ENCODE peak calls at places on chromosomes 11 and 22, in six cellular contexts. J is body of pancreas, G is upper lobe of right lung, Q is neural progenitor cell, R is BJ, M is PC-9. I is an unnamed sample.

GRCh38 chr11:118002541-118003019 is 16.4 kb downstream of the IL10RA start:
- DNase-seq in J (peak; percentile 32), G (no peak), Q (peak; percentile 86), R (no peak), M (peak; percentile 10), I (peak; percentile 22)

GRCh38 chr22:28268176-28268575 is 349.1 kb upstream of the PITPNB start:
- DNase-seq in J (no peak), G (no peak), Q (no peak), R (no peak), M (no peak), I (no peak)

GRCh38 chr11:79430280-79430679 is 10.6 kb downstream of the TENM4 start:
- DNase-seq in J (no peak), G (no peak), Q (no peak), R (no peak), M (no peak), I (no peak)

GRCh38 chr11:114166897-114167323 is 107.4 kb downstream of the ZBTB16 start:
- DNase-seq in J (peak; percentile 55), G (no peak), Q (no peak), R (peak; percentile 66), M (peak; percentile 70), I (no peak)

GRCh38 chr11:116353517-116353916 is 419.3 kb downstream of the BUD13 start:
- DNase-seq in J (peak; percentile 50), G (no peak), Q (no peak), R (no peak), M (no peak), I (peak; percentile 8)

GRCh38 chr22:41254230-41254629 is 13.5 kb upstream of the CHADL start:
- DNase-seq in J (no peak), G (no peak), Q (no peak), R (no peak), M (no peak), I (no peak)

GRCh38 chr11:24295360-24295759 is 201.5 kb upstream of the LUZP2 start:
- DNase-seq in J (no peak), G (no peak), Q (no peak), R (no peak), M (no peak), I (no peak)

GRCh38 chr11:131978351-131978750 is 607.9 kb downstream of the NTM start:
- DNase-seq in J (no peak), G (no peak), Q (no peak), R (no peak), M (no peak), I (no peak)

GRCh38 chr22:16962501-16962900 is 45.5 kb downstream of the GAB4 start:
- DNase-seq in J (no peak), G (no peak), Q (no peak), R (no peak), M (no peak), I (no peak)

GRCh38 chr11:77065878-77066228 is 918 bp upstream of the CAPN5 start:
- DNase-seq in J (peak; percentile 44), G (peak; percentile 72), Q (peak; percentile 48), R (no peak), M (no peak), I (no peak)

GRCh38 chr11:95877288-95877687 is 46.6 kb downstream of the MTMR2 start:
- DNase-seq in J (no peak), G (no peak), Q (no peak), R (peak; percentile 99), M (peak; percentile 46), I (no peak)

GRCh38 chr11:9479899-9480298 is 19.1 kb downstream of the ZNF143 start:
- DNase-seq in J (no peak), G (no peak), Q (no peak), R (no peak), M (no peak), I (no peak)
- H3K36me3 ChIP-seq in J (peaks cover 5% of the 10 kb centered on the region), G (peaks cover 75% of the 10 kb centered on the region), Q (peaks cover 20% of the 10 kb centered on the region), R (peaks cover 4% of the 10 kb centered on the region), M (no peaks in the 10 kb centered on the region), I (peaks cover 11% of the 10 kb centered on the region)

DNA sequence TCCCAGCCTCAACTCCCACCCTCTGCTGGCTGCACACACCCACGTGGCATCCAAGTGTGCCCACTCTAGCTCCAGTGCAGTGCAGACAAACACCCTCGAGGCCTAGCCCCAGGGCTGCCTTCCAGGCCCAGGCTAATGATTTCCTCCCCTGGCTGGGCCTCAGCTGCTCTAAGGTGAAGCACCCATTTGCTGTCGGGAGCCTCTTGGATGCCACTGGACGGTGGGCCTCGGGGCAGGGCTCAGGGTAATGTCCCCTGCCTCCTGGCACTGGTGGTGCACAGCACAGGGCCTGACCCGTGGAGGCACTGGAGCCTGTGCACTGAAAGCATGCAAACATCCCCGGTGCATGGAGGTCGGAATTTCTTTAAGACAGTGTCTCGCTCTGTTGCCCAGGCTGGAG is 635.2 kb downstream of the TBC1D22A start:
- DNase-seq in J (no peak), G (peak; percentile 41), Q (no peak), R (no peak), M (no peak), I (no peak)
- H3K36me3 ChIP-seq in J (no peaks in the 10 kb centered on the region), G (no peaks in the 10 kb centered on the region), Q (no peaks in the 10 kb centered on the region), R (no peaks in the 10 kb centered on the region), M (no peaks in the 10 kb centered on the region), I (no peaks in the 10 kb centered on the region)

GRCh38 chr22:38731703-38732161 is 24.1 kb downstream of the SUN2 start:
- DNase-seq in J (no peak), G (peak; percentile 61), Q (no peak), R (no peak), M (no peak), I (no peak)
- H3K36me3 ChIP-seq in J (peaks cover 45% of the 10 kb centered on the region), G (peaks cover 70% of the 10 kb centered on the region), Q (no peaks in the 10 kb centered on the region), R (peaks cover 54% of the 10 kb centered on the region), M (peaks cover 52% of the 10 kb centered on the region), I (peaks cover 26% of the 10 kb centered on the region)

DNA sequence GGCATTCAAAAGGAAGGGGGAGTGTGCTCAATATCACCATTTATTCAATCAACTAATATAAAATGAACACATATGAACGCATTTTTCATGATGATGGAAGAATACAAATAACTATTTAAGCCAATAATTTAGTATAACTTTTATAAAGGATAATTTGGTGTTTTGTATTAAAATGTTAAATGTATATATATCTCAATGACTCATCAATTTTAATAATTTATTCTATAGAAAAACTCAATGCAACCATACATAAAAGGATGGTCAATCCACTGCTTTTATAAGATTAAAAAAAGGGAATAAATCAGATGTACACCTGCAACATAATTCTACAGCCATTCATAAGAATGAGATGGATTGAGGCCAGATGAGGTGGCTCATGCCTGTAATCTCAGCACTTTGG is 50.6 kb downstream of the PICALM start:
- DNase-seq in J (no peak), G (no peak), Q (no peak), R (no peak), M (no peak), I (no peak)
- H3K36me3 ChIP-seq in J (peaks cover 4% of the 10 kb centered on the region), G (peaks cover 51% of the 10 kb centered on the region), Q (peaks cover 6% of the 10 kb centered on the region), R (no peaks in the 10 kb centered on the region), M (peaks cover 74% of the 10 kb centered on the region), I (no peaks in the 10 kb centered on the region)

DNA sequence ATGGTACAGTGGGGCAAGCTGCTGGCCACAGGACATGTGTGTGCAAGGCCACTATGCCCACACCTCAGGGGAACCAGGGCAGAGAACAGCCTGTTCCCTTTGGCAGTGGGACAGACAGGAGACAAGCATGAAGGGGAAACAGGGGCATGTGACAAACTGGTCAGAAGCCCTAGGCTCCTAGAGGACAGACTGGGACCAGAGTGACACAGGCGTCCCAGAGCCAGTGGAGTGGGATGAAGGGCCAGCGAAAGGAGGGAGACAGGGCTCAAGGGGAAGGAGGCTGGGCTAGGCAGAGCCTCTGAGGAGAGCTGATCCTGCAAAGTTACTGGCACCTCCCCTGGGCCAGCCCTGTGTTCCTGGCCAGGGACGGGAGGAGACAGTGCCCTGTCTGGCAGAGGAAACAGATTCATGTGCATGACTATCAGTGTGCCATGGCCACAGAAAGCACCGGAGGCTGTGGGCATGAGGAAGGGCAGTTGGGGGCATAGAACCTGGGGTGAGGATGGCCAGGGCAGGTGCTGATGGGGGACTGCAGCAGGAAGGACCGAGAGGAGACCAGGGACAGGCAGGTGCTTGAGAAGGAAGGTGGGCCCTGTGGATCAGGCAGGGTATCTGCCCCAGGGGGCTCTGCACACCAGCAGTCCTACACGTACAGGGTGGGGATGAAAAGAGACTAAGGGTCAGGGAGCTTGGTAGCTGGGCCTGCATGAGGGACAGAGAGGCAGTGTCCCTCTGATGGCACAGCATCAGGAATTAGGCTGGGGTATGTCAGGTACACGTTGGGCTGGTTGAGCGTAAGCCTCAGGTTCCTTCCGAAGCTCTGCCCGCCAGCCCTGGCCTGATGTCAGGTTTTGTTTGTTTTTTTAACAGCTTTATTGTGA is 9.8 kb downstream of the DERL3 start:
- DNase-seq in J (peak; percentile 31), G (no peak), Q (no peak), R (no peak), M (no peak), I (no peak)
- H3K36me3 ChIP-seq in J (peaks cover 32% of the 10 kb centered on the region), G (peaks cover 81% of the 10 kb centered on the region), Q (no peaks in the 10 kb centered on the region), R (peaks cover 35% of the 10 kb centered on the region), M (no peaks in the 10 kb centered on the region), I (peaks cover 11% of the 10 kb centered on the region)

GRCh38 chr11:10777806-10778205 is 26.8 kb downstream of the CTR9 start:
- DNase-seq in J (no peak), G (no peak), Q (no peak), R (no peak), M (no peak), I (no peak)
- H3K36me3 ChIP-seq in J (peaks cover 34% of the 10 kb centered on the region), G (peaks cover 8% of the 10 kb centered on the region), Q (no peaks in the 10 kb centered on the region), R (peaks cover 15% of the 10 kb centered on the region), M (no peaks in the 10 kb centered on the region), I (peaks cover 25% of the 10 kb centered on the region)

GRCh38 chr11:71442880-71443279 is 5.3 kb downstream of the DHCR7 start:
- DNase-seq in J (no peak), G (no peak), Q (no peak), R (no peak), M (no peak), I (no peak)

GRCh38 chr11:71446150-71446549 is 2.0 kb downstream of the DHCR7 start:
- DNase-seq in J (no peak), G (no peak), Q (no peak), R (no peak), M (no peak), I (no peak)

GRCh38 chr11:71442123-71442522 is 6.1 kb downstream of the DHCR7 start:
- DNase-seq in J (no peak), G (no peak), Q (no peak), R (no peak), M (no peak), I (no peak)

GRCh38 chr11:71444811-71445210 is 3.4 kb downstream of the DHCR7 start:
- DNase-seq in J (peak; percentile 1), G (no peak), Q (no peak), R (no peak), M (no peak), I (no peak)

GRCh38 chr11:71443736-71444410 is 4.3 kb downstream of the DHCR7 start:
- DNase-seq in J (peak; percentile 6), G (no peak), Q (no peak), R (no peak), M (no peak), I (no peak)
- H3K36me3 ChIP-seq in J (peaks cover 4% of the 10 kb centered on the region), G (peaks cover 21% of the 10 kb centered on the region), Q (peaks cover 6% of the 10 kb centered on the region), R (peaks cover 19% of the 10 kb centered on the region), M (peaks cover 42% of the 10 kb centered on the region), I (peaks cover 29% of the 10 kb centered on the region)

DNA sequence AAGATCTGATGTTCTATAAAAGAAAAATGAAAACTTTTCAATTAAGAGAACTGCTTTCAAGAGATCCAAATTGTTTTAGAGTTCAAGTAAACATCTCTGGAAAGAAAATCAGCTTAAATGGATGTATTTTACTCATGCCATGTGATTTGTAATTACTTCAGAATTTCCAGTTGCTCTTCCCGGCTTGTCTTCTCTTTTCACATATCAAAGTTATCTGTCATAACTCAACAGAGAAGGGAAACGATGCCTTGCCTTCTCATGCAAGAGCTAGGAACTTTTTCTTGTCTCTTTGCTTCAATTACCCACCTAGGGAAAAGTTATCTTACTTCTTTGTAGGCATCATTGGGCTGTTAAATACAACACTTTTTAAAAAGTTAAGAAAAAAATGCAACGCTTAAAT is 255.2 kb upstream of the POU2AF2 start:
- DNase-seq in J (no peak), G (no peak), Q (no peak), R (no peak), M (no peak), I (no peak)
- H3K36me3 ChIP-seq in J (no peaks in the 10 kb centered on the region), G (no peaks in the 10 kb centered on the region), Q (no peaks in the 10 kb centered on the region), R (no peaks in the 10 kb centered on the region), M (no peaks in the 10 kb centered on the region), I (no peaks in the 10 kb centered on the region)